ENCODE peak calls at places on chromosome 5, in eight cellular contexts. One of them, this sample, is unnamed.

GRCh38 chr5:157361865-157362465 is 96.0 kb downstream of the CYFIP2 start:
- DNase-seq in Caco-2: no peak
- DNase-seq in fibroblast of mammary gland: peak; percentile 54
- DNase-seq in foreskin fibroblast: peak; percentile 46
- DNase-seq in DND-41: no peak
- DNase-seq in AG09309: no peak
- DNase-seq in left ventricle myocardium inferior: peak; percentile 22
- DNase-seq in esophagus squamous epithelium: no peak
- DNase-seq in this sample: no peak

GRCh38 chr5:160675988-160676387 is 176.0 kb downstream of the ATP10B start:
- DNase-seq in foreskin fibroblast: no peak
- DNase-seq in left ventricle myocardium inferior: no peak
- DNase-seq in Caco-2: no peak
- DNase-seq in esophagus squamous epithelium: no peak
- DNase-seq in DND-41: no peak
- DNase-seq in fibroblast of mammary gland: no peak
- DNase-seq in AG09309: no peak
- DNase-seq in this sample: no peak

GRCh38 chr5:125484272-125485002 is 738.0 kb upstream of the ZNF608 start:
- DNase-seq in DND-41: no peak
- DNase-seq in Caco-2: no peak
- DNase-seq in left ventricle myocardium inferior: peak; percentile 69
- DNase-seq in foreskin fibroblast: peak; percentile 95
- DNase-seq in AG09309: peak; percentile 77
- DNase-seq in esophagus squamous epithelium: no peak
- DNase-seq in fibroblast of mammary gland: peak; percentile 94
- DNase-seq in this sample: peak; percentile 82

GRCh38 chr5:172093965-172094364 is 87.5 kb upstream of the FBXW11 start:
- DNase-seq in foreskin fibroblast: no peak
- DNase-seq in DND-41: no peak
- DNase-seq in left ventricle myocardium inferior: peak; percentile 69
- DNase-seq in Caco-2: no peak
- DNase-seq in fibroblast of mammary gland: no peak
- DNase-seq in esophagus squamous epithelium: no peak
- DNase-seq in AG09309: no peak
- DNase-seq in this sample: no peak

GRCh38 chr5:34657550-34657921 is 1.4 kb downstream of the RAI14 start:
- DNase-seq in esophagus squamous epithelium: no peak
- DNase-seq in fibroblast of mammary gland: peak; percentile 51
- DNase-seq in Caco-2: peak; percentile 48
- DNase-seq in left ventricle myocardium inferior: no peak
- DNase-seq in foreskin fibroblast: peak; percentile 64
- DNase-seq in AG09309: no peak
- DNase-seq in DND-41: no peak
- DNase-seq in this sample: no peak

GRCh38 chr5:134590992-134591659 is 41.5 kb downstream of the SAR1B start:
- DNase-seq in DND-41: no peak
- DNase-seq in esophagus squamous epithelium: no peak
- DNase-seq in left ventricle myocardium inferior: no peak
- DNase-seq in Caco-2: peak; percentile 64
- DNase-seq in foreskin fibroblast: no peak
- DNase-seq in AG09309: no peak
- DNase-seq in fibroblast of mammary gland: peak; percentile 25
- DNase-seq in this sample: no peak

GRCh38 chr5:77168884-77169254 is 41.6 kb upstream of the PDE8B start:
- DNase-seq in foreskin fibroblast: no peak
- DNase-seq in left ventricle myocardium inferior: no peak
- DNase-seq in Caco-2: no peak
- DNase-seq in DND-41: no peak
- DNase-seq in fibroblast of mammary gland: no peak
- DNase-seq in esophagus squamous epithelium: no peak
- DNase-seq in AG09309: no peak
- DNase-seq in this sample: no peak

GRCh38 chr5:139808481-139809330 is 13.1 kb downstream of the PSD2 start:
- DNase-seq in Caco-2: peak; percentile 32
- DNase-seq in esophagus squamous epithelium: no peak
- DNase-seq in DND-41: peak; percentile 81
- DNase-seq in AG09309: no peak
- DNase-seq in fibroblast of mammary gland: peak; percentile 16
- DNase-seq in foreskin fibroblast: peak; percentile 64
- DNase-seq in left ventricle myocardium inferior: peak; percentile 27
- DNase-seq in this sample: no peak

GRCh38 chr5:56815657-56816545 is 552 bp downstream of the MAP3K1 start:
- DNase-seq in DND-41: peak; percentile 37
- DNase-seq in esophagus squamous epithelium: no peak
- DNase-seq in fibroblast of mammary gland: peak; percentile 16
- DNase-seq in left ventricle myocardium inferior: no peak
- DNase-seq in Caco-2: no peak
- DNase-seq in foreskin fibroblast: peak; percentile 76
- DNase-seq in AG09309: no peak
- DNase-seq in this sample: no peak

GRCh38 chr5:64164166-64164565 is 1.5 kb upstream of the RNF180 start:
- DNase-seq in DND-41: no peak
- DNase-seq in esophagus squamous epithelium: no peak
- DNase-seq in AG09309: no peak
- DNase-seq in Caco-2: no peak
- DNase-seq in left ventricle myocardium inferior: no peak
- DNase-seq in foreskin fibroblast: peak; percentile 3
- DNase-seq in fibroblast of mammary gland: peak; percentile 12
- DNase-seq in this sample: no peak

GRCh38 chr5:8842906-8843590 is 702.8 kb downstream of the SEMA5A start:
- DNase-seq in Caco-2: no peak
- DNase-seq in foreskin fibroblast: peak; percentile 92
- DNase-seq in esophagus squamous epithelium: no peak
- DNase-seq in AG09309: no peak
- DNase-seq in left ventricle myocardium inferior: no peak
- DNase-seq in fibroblast of mammary gland: peak; percentile 59
- DNase-seq in DND-41: peak; percentile 49
- DNase-seq in this sample: peak; percentile 36

GRCh38 chr5:16693879-16694278 is 77.1 kb upstream of the RETREG1 start:
- DNase-seq in foreskin fibroblast: peak; percentile 35
- DNase-seq in AG09309: no peak
- DNase-seq in fibroblast of mammary gland: peak; percentile 21
- DNase-seq in left ventricle myocardium inferior: no peak
- DNase-seq in esophagus squamous epithelium: no peak
- DNase-seq in Caco-2: no peak
- DNase-seq in DND-41: no peak
- DNase-seq in this sample: no peak

GRCh38 chr5:159953609-159954008 is 37.3 kb downstream of the ADRA1B start:
- DNase-seq in esophagus squamous epithelium: no peak
- DNase-seq in DND-41: no peak
- DNase-seq in foreskin fibroblast: no peak
- DNase-seq in left ventricle myocardium inferior: no peak
- DNase-seq in fibroblast of mammary gland: no peak
- DNase-seq in Caco-2: no peak
- DNase-seq in AG09309: no peak
- DNase-seq in this sample: no peak

GRCh38 chr5:175750476-175751080 is 92.7 kb downstream of the HRH2 start:
- DNase-seq in Caco-2: no peak
- DNase-seq in left ventricle myocardium inferior: no peak
- DNase-seq in DND-41: no peak
- DNase-seq in fibroblast of mammary gland: no peak
- DNase-seq in foreskin fibroblast: no peak
- DNase-seq in esophagus squamous epithelium: no peak
- DNase-seq in AG09309: no peak
- DNase-seq in this sample: no peak

GRCh38 chr5:68884144-68884754 is 209.6 kb upstream of the SLC30A5 start:
- DNase-seq in foreskin fibroblast: no peak
- DNase-seq in fibroblast of mammary gland: no peak
- DNase-seq in left ventricle myocardium inferior: no peak
- DNase-seq in Caco-2: no peak
- DNase-seq in DND-41: peak; percentile 61
- DNase-seq in AG09309: no peak
- DNase-seq in esophagus squamous epithelium: no peak
- DNase-seq in this sample: no peak

GRCh38 chr5:40317023-40317422 is 362.7 kb upstream of the PTGER4 start:
- DNase-seq in Caco-2: no peak
- DNase-seq in left ventricle myocardium inferior: no peak
- DNase-seq in DND-41: no peak
- DNase-seq in fibroblast of mammary gland: peak; percentile 19
- DNase-seq in foreskin fibroblast: peak; percentile 6
- DNase-seq in esophagus squamous epithelium: no peak
- DNase-seq in AG09309: no peak
- DNase-seq in this sample: no peak

GRCh38 chr5:172944741-172945140 is 14.5 kb upstream of the RPL26L1 start:
- DNase-seq in fibroblast of mammary gland: no peak
- DNase-seq in AG09309: no peak
- DNase-seq in Caco-2: no peak
- DNase-seq in foreskin fibroblast: no peak
- DNase-seq in esophagus squamous epithelium: no peak
- DNase-seq in DND-41: no peak
- DNase-seq in left ventricle myocardium inferior: no peak
- DNase-seq in this sample: no peak

GRCh38 chr5:20619606-20620005 is 631.6 kb upstream of the CDH18 start:
- DNase-seq in left ventricle myocardium inferior: no peak
- DNase-seq in Caco-2: no peak
- DNase-seq in DND-41: no peak
- DNase-seq in fibroblast of mammary gland: no peak
- DNase-seq in AG09309: no peak
- DNase-seq in foreskin fibroblast: no peak
- DNase-seq in esophagus squamous epithelium: no peak
- DNase-seq in this sample: no peak
- TF ChIP-seq CTCF in left ventricle myocardium inferior: no peak
- TF ChIP-seq CTCF in Caco-2: no peak
- TF ChIP-seq CTCF in DND-41: no peak
- TF ChIP-seq CTCF in fibroblast of mammary gland: no peak
- TF ChIP-seq CTCF in AG09309: no peak
- TF ChIP-seq CTCF in foreskin fibroblast: no peak
- TF ChIP-seq CTCF in esophagus squamous epithelium: no peak
- TF ChIP-seq CTCF in this sample: no peak

GRCh38 chr5:63125862-63126261 is 547.2 kb downstream of the LRRC70 start:
- DNase-seq in fibroblast of mammary gland: peak; percentile 80
- DNase-seq in esophagus squamous epithelium: no peak
- DNase-seq in AG09309: no peak
- DNase-seq in left ventricle myocardium inferior: no peak
- DNase-seq in foreskin fibroblast: peak; percentile 5
- DNase-seq in DND-41: no peak
- DNase-seq in Caco-2: peak; percentile 31
- DNase-seq in this sample: no peak
- TF ChIP-seq CTCF in fibroblast of mammary gland: peak; percentile 77
- TF ChIP-seq CTCF in esophagus squamous epithelium: no peak
- TF ChIP-seq CTCF in AG09309: peak; percentile 12
- TF ChIP-seq CTCF in left ventricle myocardium inferior: peak; percentile 36
- TF ChIP-seq CTCF in foreskin fibroblast: peak; percentile 35
- TF ChIP-seq CTCF in DND-41: peak; percentile 56
- TF ChIP-seq CTCF in Caco-2: peak; percentile 63
- TF ChIP-seq CTCF in this sample: peak; percentile 59

DNA sequence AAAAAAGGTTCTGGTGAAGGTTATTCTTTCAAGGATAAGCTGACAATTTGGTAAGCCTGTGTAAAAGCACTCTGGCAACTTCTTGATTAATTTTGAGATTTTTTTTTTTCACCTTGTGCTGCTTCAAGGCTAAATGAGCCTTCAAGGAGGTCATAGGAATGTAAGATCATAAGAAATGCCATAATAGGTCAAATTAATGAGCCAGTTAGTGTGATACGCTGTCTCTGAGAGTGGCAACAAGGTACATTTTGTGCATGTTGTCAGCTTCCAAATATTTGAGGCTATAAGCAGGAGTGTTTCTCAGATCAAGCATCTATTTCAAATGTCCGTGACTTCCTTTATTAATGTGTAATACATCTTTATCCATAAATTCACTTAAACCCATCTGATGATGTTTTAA is 72.3 kb upstream of the CDH6 start:
- DNase-seq in Caco-2: no peak
- DNase-seq in DND-41: no peak
- DNase-seq in esophagus squamous epithelium: no peak
- DNase-seq in fibroblast of mammary gland: no peak
- DNase-seq in left ventricle myocardium inferior: no peak
- DNase-seq in foreskin fibroblast: no peak
- DNase-seq in AG09309: no peak
- DNase-seq in this sample: no peak
- TF ChIP-seq CTCF in Caco-2: no peak
- TF ChIP-seq CTCF in DND-41: no peak
- TF ChIP-seq CTCF in esophagus squamous epithelium: no peak
- TF ChIP-seq CTCF in fibroblast of mammary gland: no peak
- TF ChIP-seq CTCF in left ventricle myocardium inferior: no peak
- TF ChIP-seq CTCF in foreskin fibroblast: no peak
- TF ChIP-seq CTCF in AG09309: no peak
- TF ChIP-seq CTCF in this sample: no peak

GRCh38 chr5:116361979-116362577 is 212.5 kb downstream of the SEMA6A start:
- DNase-seq in DND-41: no peak
- DNase-seq in fibroblast of mammary gland: no peak
- DNase-seq in esophagus squamous epithelium: no peak
- DNase-seq in Caco-2: no peak
- DNase-seq in left ventricle myocardium inferior: no peak
- DNase-seq in foreskin fibroblast: no peak
- DNase-seq in AG09309: no peak
- DNase-seq in this sample: no peak

GRCh38 chr5:116359575-116359974 is 215.0 kb downstream of the SEMA6A start:
- DNase-seq in Caco-2: no peak
- DNase-seq in AG09309: no peak
- DNase-seq in esophagus squamous epithelium: no peak
- DNase-seq in foreskin fibroblast: no peak
- DNase-seq in left ventricle myocardium inferior: no peak
- DNase-seq in DND-41: no peak
- DNase-seq in fibroblast of mammary gland: no peak
- DNase-seq in this sample: no peak

GRCh38 chr5:116360008-116360853 is 214.4 kb downstream of the SEMA6A start:
- DNase-seq in DND-41: no peak
- DNase-seq in foreskin fibroblast: peak; percentile 77
- DNase-seq in left ventricle myocardium inferior: peak; percentile 77
- DNase-seq in Caco-2: no peak
- DNase-seq in esophagus squamous epithelium: no peak
- DNase-seq in fibroblast of mammary gland: peak; percentile 45
- DNase-seq in AG09309: no peak
- DNase-seq in this sample: peak; percentile 19

GRCh38 chr5:116358911-116359418 is 215.7 kb downstream of the SEMA6A start:
- DNase-seq in fibroblast of mammary gland: no peak
- DNase-seq in foreskin fibroblast: no peak
- DNase-seq in left ventricle myocardium inferior: no peak
- DNase-seq in AG09309: no peak
- DNase-seq in esophagus squamous epithelium: no peak
- DNase-seq in DND-41: no peak
- DNase-seq in Caco-2: no peak
- DNase-seq in this sample: no peak

DNA sequence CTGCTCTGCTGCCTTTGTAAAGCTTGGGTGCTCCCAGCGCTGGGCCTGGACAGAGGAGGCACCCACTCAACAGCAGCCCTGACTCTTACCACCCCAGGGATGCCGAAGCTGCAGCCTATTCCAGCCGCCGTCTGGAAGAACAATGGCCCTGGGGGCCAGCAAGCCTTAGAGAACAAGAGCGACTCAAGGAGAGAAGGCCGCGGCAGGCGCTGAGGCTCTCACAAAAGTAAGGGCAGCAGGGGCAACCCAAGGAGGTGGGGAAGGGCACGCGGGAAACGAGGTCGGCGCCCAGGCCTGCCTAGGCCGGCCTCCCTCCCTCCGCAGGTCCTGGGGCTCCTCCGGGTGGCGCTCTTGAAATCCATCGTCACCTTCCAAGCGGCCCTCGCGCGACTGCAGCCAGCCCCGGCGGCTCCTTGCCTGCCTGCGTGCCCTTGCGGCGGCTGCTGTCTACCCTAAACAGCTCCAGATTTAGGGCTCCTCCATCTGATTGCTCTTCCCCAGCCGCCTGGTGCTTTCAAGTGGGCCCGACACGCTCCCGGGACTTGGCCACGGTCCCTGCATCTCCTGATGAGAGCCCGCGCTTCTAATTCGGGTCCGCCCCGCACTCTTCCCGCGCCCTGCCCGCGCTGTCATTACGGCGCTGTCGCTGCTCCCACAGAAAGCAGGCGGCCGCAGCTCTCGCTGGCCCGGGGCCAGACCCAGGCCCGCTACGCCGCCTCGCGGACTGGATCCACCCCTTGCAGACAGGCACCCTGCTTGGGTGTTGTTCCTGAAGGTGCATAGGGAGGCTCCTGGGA is 213.3 kb downstream of the SEMA6A start:
- DNase-seq in AG09309: no peak
- DNase-seq in foreskin fibroblast: peak; percentile 55
- DNase-seq in fibroblast of mammary gland: peak; percentile 14
- DNase-seq in esophagus squamous epithelium: no peak
- DNase-seq in Caco-2: no peak
- DNase-seq in DND-41: no peak
- DNase-seq in left ventricle myocardium inferior: peak; percentile 62
- DNase-seq in this sample: no peak
- TF ChIP-seq CTCF in AG09309: no peak
- TF ChIP-seq CTCF in foreskin fibroblast: no peak
- TF ChIP-seq CTCF in fibroblast of mammary gland: no peak
- TF ChIP-seq CTCF in esophagus squamous epithelium: no peak
- TF ChIP-seq CTCF in Caco-2: no peak
- TF ChIP-seq CTCF in DND-41: no peak
- TF ChIP-seq CTCF in left ventricle myocardium inferior: peak; percentile 60
- TF ChIP-seq CTCF in this sample: peak; percentile 10

This sample was measured in AG09319.